ENCODE peak calls at places on chromosomes 4 and X, in six cellular contexts. T is brain microvascular endothelial cell; P is AG04450; B is left ventricle myocardium inferior; E is CD4-positive, CD25-positive, alpha-beta regulatory T cell; Y is uterus. S is an unnamed sample. For H3K27me3, the result is how much of the 10 kb centered on the place peaks cover.

GRCh38 chr4:169102011-169102410 is 92.0 kb upstream of the CBR4 start:
- DNase-seq in B (no peak), P (no peak), T (no peak), E (no peak), Y (no peak), S (no peak)

GRCh38 chr4:102217345-102217744 is 127.9 kb downstream of the SLC39A8 start:
- DNase-seq in Y (no peak), P (no peak), T (no peak), B (no peak), E (no peak), S (no peak)

GRCh38 chr4:185054876-185055275 is 36.6 kb downstream of the HELT start:
- DNase-seq in E (no peak), T (no peak), P (no peak), Y (no peak), B (no peak), S (no peak)

GRCh38 chr4:42865572-42866189 is 26.8 kb upstream of the GRXCR1 start:
- DNase-seq in Y (peak), T (peak), B (no peak), P (no peak), E (peak), S (peak)

GRCh38 chr4:180539284-180539683 is 1703.9 kb upstream of the TENM3 start:
- DNase-seq in Y (no peak), T (no peak), P (no peak), E (no peak), B (no peak), S (no peak)

GRCh38 chr4:12729384-12729783 is 754.8 kb downstream of the RAB28 start:
- DNase-seq in T (no peak), B (no peak), Y (no peak), P (no peak), E (no peak), S (no peak)

GRCh38 chrX:132716006-132716405 is 227.2 kb upstream of the MBNL3 start:
- DNase-seq in Y (no peak), P (no peak), B (no peak), T (no peak), E (no peak), S (no peak)

GRCh38 chr4:80999943-81000342 is 30.6 kb upstream of the BMP3 start:
- DNase-seq in P (no peak), Y (no peak), T (no peak), E (no peak), B (no peak), S (no peak)

GRCh38 chrX:46941341-46941740 is 29.1 kb downstream of the JADE3 start:
- DNase-seq in T (no peak), Y (no peak), E (no peak), B (no peak), P (no peak), S (no peak)

GRCh38 chr4:139142980-139143379 is 34.0 kb downstream of the ELF2 start:
- DNase-seq in T (no peak), E (no peak), P (no peak), B (no peak), Y (no peak), S (no peak)

GRCh38 chrX:45524296-45524695 is 323.6 kb upstream of the DIPK2B start:
- DNase-seq in P (peak), Y (no peak), E (no peak), T (peak), B (no peak), S (no peak)

GRCh38 chrX:107773906-107774435 is 1.6 kb downstream of the TSC22D3 start:
- DNase-seq in B (no peak), E (no peak), T (no peak), Y (no peak), P (no peak), S (no peak)

GRCh38 chr4:54005475-54005874 is 58.9 kb downstream of the CHIC2 start:
- DNase-seq in B (no peak), Y (no peak), E (no peak), P (no peak), T (no peak), S (no peak)

GRCh38 chrX:118698516-118699247 is 28.7 kb upstream of the IL13RA1 start:
- DNase-seq in E (no peak), Y (no peak), P (no peak), T (peak), B (no peak), S (no peak)

GRCh38 chrX:42094208-42094607 is 170.9 kb upstream of the CASK start:
- DNase-seq in B (no peak), P (no peak), Y (no peak), T (no peak), E (no peak), S (no peak)

GRCh38 chr4:3729885-3730226 is 36.3 kb upstream of the ADRA2C start:
- DNase-seq in E (no peak), Y (no peak), P (no peak), T (no peak), B (no peak), S (no peak)
- H3K27me3 ChIP-seq in E (under half), Y (under half), P (under half), T (under half), B (half or more), S (under half)

GRCh38 chr4:35364321-35364870 is 879.9 kb downstream of the ARAP2 start:
- DNase-seq in P (no peak), B (no peak), T (no peak), Y (no peak), E (no peak), S (no peak)
- H3K27me3 ChIP-seq in P (under half), B (under half), T (under half), Y (under half), E (under half), S (under half)

GRCh38 chrX:17826609-17827496 is 34.2 kb downstream of the RAI2 start:
- DNase-seq in E (no peak), P (no peak), Y (no peak), T (peak), B (no peak), S (no peak)
- H3K27me3 ChIP-seq in E (under half), P (under half), Y (under half), T (under half), B (under half), S (under half)

GRCh38 chrX:11683057-11683456 is 17.3 kb upstream of the ARHGAP6 start:
- DNase-seq in Y (no peak), T (no peak), B (no peak), P (no peak), E (no peak), S (no peak)
- H3K27me3 ChIP-seq in Y (under half), T (under half), B (under half), P (under half), E (under half), S (under half)

GRCh38 chr4:25020240-25020639 is 10.5 kb downstream of the LGI2 start:
- DNase-seq in B (no peak), P (no peak), Y (no peak), T (no peak), E (no peak), S (no peak)

GRCh38 chr4:25021206-25021605 is 9.5 kb downstream of the LGI2 start:
- DNase-seq in B (no peak), Y (no peak), E (no peak), P (no peak), T (no peak), S (no peak)

GRCh38 chr4:25022198-25022597 is 8.5 kb downstream of the LGI2 start:
- DNase-seq in P (no peak), T (no peak), B (no peak), Y (no peak), E (no peak), S (no peak)

GRCh38 chr4:25022741-25023140 is 8.0 kb downstream of the LGI2 start:
- DNase-seq in T (no peak), Y (no peak), P (no peak), B (no peak), E (no peak), S (no peak)

DNA sequence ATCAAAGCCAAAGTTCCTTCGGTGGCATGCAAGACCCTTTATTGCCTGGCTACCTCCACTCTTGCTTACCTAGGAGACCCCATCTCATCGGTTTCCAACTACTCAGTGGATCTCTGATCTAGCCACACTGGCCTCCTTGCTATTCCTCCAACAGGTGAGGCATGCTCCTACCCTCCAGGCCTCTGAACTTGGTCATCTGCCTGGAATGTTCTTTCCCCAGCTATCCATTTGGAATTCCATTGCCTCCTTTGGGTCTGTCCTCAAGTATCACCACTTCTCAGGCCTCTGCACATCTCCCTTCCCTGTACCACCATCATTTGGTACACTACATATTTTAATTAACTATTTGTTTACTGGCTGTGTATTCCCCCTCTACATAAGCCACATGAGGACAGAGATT is 11.2 kb downstream of the LGI2 start:
- DNase-seq in E (no peak), B (no peak), P (no peak), Y (no peak), T (no peak), S (no peak)
- H3K27me3 ChIP-seq in E (under half), B (under half), P (under half), Y (under half), T (under half), S (under half)

GRCh38 chr4:40934671-40935070 is 184.9 kb downstream of the NSUN7 start:
- DNase-seq in B (no peak), E (no peak), P (no peak), Y (no peak), T (no peak), S (no peak)

GRCh38 chr4:40937140-40937725 is 187.5 kb downstream of the NSUN7 start:
- DNase-seq in B (no peak), E (no peak), T (no peak), P (no peak), Y (no peak), S (no peak)

GRCh38 chr4:40940764-40941163 is 191.0 kb downstream of the NSUN7 start:
- DNase-seq in B (no peak), E (no peak), P (no peak), Y (no peak), T (no peak), S (no peak)

GRCh38 chr4:40940317-40940720 is 190.6 kb downstream of the NSUN7 start:
- DNase-seq in T (no peak), Y (peak), E (no peak), P (no peak), B (peak), S (no peak)

GRCh38 chr4:40939826-40940225 is 190.1 kb downstream of the NSUN7 start:
- DNase-seq in T (no peak), Y (no peak), E (no peak), P (no peak), B (no peak), S (no peak)
- H3K27me3 ChIP-seq in T (under half), Y (under half), E (under half), P (under half), B (under half), S (under half)

S was measured in effector memory CD4-positive, alpha-beta T cell.